ENCODE peak calls at places on chromosome 5, in six cellular contexts. One of them, this sample, is unnamed.

GRCh38 chr5:56760723-56761122 is 54.6 kb upstream of the MAP3K1 start:
- DNase-seq in brain microvascular endothelial cell: no peak
- DNase-seq in OCI-LY7: no peak
- DNase-seq in hepatocyte: no peak
- DNase-seq in A549: no peak
- DNase-seq in gastrocnemius medialis: no peak
- DNase-seq in this sample: no peak

GRCh38 chr5:180675036-180675635 is 25.7 kb upstream of the FLT4 start:
- DNase-seq in hepatocyte: no peak
- DNase-seq in brain microvascular endothelial cell: no peak
- DNase-seq in A549: no peak
- DNase-seq in gastrocnemius medialis: no peak
- DNase-seq in OCI-LY7: no peak
- DNase-seq in this sample: no peak

GRCh38 chr5:79140553-79140952 is 28.9 kb downstream of the BHMT start:
- DNase-seq in gastrocnemius medialis: no peak
- DNase-seq in OCI-LY7: no peak
- DNase-seq in brain microvascular endothelial cell: no peak
- DNase-seq in hepatocyte: no peak
- DNase-seq in A549: no peak
- DNase-seq in this sample: no peak

GRCh38 chr5:82327961-82328360 is 49.8 kb upstream of the RPS23 start:
- DNase-seq in gastrocnemius medialis: no peak
- DNase-seq in brain microvascular endothelial cell: no peak
- DNase-seq in OCI-LY7: no peak
- DNase-seq in A549: no peak
- DNase-seq in hepatocyte: no peak
- DNase-seq in this sample: no peak

GRCh38 chr5:167294861-167295685 is 996.4 kb upstream of the WWC1 start:
- DNase-seq in A549: peak
- DNase-seq in hepatocyte: peak
- DNase-seq in gastrocnemius medialis: no peak
- DNase-seq in brain microvascular endothelial cell: peak
- DNase-seq in OCI-LY7: no peak
- DNase-seq in this sample: no peak

GRCh38 chr5:142644640-142645361 is 41.1 kb downstream of the FGF1 start:
- DNase-seq in A549: peak
- DNase-seq in gastrocnemius medialis: no peak
- DNase-seq in brain microvascular endothelial cell: peak
- DNase-seq in OCI-LY7: no peak
- DNase-seq in hepatocyte: peak
- DNase-seq in this sample: no peak

GRCh38 chr5:132016721-132017250 is 5.3 kb upstream of the ACSL6 start:
- DNase-seq in gastrocnemius medialis: no peak
- DNase-seq in hepatocyte: no peak
- DNase-seq in brain microvascular endothelial cell: no peak
- DNase-seq in OCI-LY7: no peak
- DNase-seq in A549: no peak
- DNase-seq in this sample: no peak

GRCh38 chr5:93510626-93511420 is 70.2 kb downstream of the NR2F1-AS1 start:
- DNase-seq in A549: no peak
- DNase-seq in hepatocyte: no peak
- DNase-seq in brain microvascular endothelial cell: no peak
- DNase-seq in gastrocnemius medialis: no peak
- DNase-seq in OCI-LY7: no peak
- DNase-seq in this sample: no peak

GRCh38 chr5:151298063-151298462 is 5.5 kb downstream of the SLC36A3 start:
- DNase-seq in OCI-LY7: peak
- DNase-seq in brain microvascular endothelial cell: peak
- DNase-seq in A549: peak
- DNase-seq in hepatocyte: peak
- DNase-seq in gastrocnemius medialis: no peak
- DNase-seq in this sample: no peak

GRCh38 chr5:62778327-62779009 is 199.8 kb downstream of the LRRC70 start:
- DNase-seq in A549: no peak
- DNase-seq in hepatocyte: no peak
- DNase-seq in OCI-LY7: no peak
- DNase-seq in brain microvascular endothelial cell: no peak
- DNase-seq in gastrocnemius medialis: no peak
- DNase-seq in this sample: no peak

GRCh38 chr5:173888473-173889135 is 455 bp downstream of the CPEB4 start:
- DNase-seq in gastrocnemius medialis: no peak
- DNase-seq in A549: no peak
- DNase-seq in brain microvascular endothelial cell: no peak
- DNase-seq in OCI-LY7: no peak
- DNase-seq in hepatocyte: no peak
- DNase-seq in this sample: no peak

GRCh38 chr5:62143268-62144229 is 162.5 kb upstream of the KIF2A start:
- DNase-seq in gastrocnemius medialis: no peak
- DNase-seq in A549: peak
- DNase-seq in OCI-LY7: peak
- DNase-seq in brain microvascular endothelial cell: no peak
- DNase-seq in hepatocyte: peak
- DNase-seq in this sample: no peak

GRCh38 chr5:155620819-155621410 is 607.4 kb downstream of the KIF4B start:
- DNase-seq in gastrocnemius medialis: no peak
- DNase-seq in brain microvascular endothelial cell: no peak
- DNase-seq in A549: no peak
- DNase-seq in OCI-LY7: no peak
- DNase-seq in hepatocyte: no peak
- DNase-seq in this sample: no peak

GRCh38 chr5:51099173-51099853 is 283.9 kb upstream of the ISL1 start:
- DNase-seq in brain microvascular endothelial cell: no peak
- DNase-seq in gastrocnemius medialis: no peak
- DNase-seq in A549: no peak
- DNase-seq in OCI-LY7: no peak
- DNase-seq in hepatocyte: no peak
- DNase-seq in this sample: no peak

GRCh38 chr5:34849253-34849652 is 10.3 kb downstream of the TTC23L start:
- DNase-seq in hepatocyte: no peak
- DNase-seq in A549: no peak
- DNase-seq in OCI-LY7: no peak
- DNase-seq in gastrocnemius medialis: no peak
- DNase-seq in brain microvascular endothelial cell: no peak
- DNase-seq in this sample: no peak

GRCh38 chr5:116861662-116862061 is 287.0 kb upstream of the SEMA6A start:
- DNase-seq in gastrocnemius medialis: no peak
- DNase-seq in hepatocyte: no peak
- DNase-seq in A549: no peak
- DNase-seq in brain microvascular endothelial cell: no peak
- DNase-seq in OCI-LY7: no peak
- DNase-seq in this sample: no peak

GRCh38 chr5:53858700-53859456 is 298.4 kb downstream of the NDUFS4 start:
- DNase-seq in hepatocyte: no peak
- DNase-seq in A549: no peak
- DNase-seq in OCI-LY7: no peak
- DNase-seq in brain microvascular endothelial cell: no peak
- DNase-seq in gastrocnemius medialis: no peak
- DNase-seq in this sample: no peak

GRCh38 chr5:130963798-130964197 is 201.3 kb downstream of the HINT1 start:
- DNase-seq in brain microvascular endothelial cell: no peak
- DNase-seq in OCI-LY7: no peak
- DNase-seq in gastrocnemius medialis: no peak
- DNase-seq in hepatocyte: no peak
- DNase-seq in A549: no peak
- DNase-seq in this sample: no peak

GRCh38 chr5:43231977-43232376 is 40.0 kb downstream of the NIM1K start:
- DNase-seq in A549: peak
- DNase-seq in brain microvascular endothelial cell: peak
- DNase-seq in gastrocnemius medialis: no peak
- DNase-seq in hepatocyte: no peak
- DNase-seq in OCI-LY7: peak
- DNase-seq in this sample: no peak

GRCh38 chr5:43232943-43233833 is 41.2 kb downstream of the NIM1K start:
- DNase-seq in hepatocyte: no peak
- DNase-seq in A549: no peak
- DNase-seq in brain microvascular endothelial cell: no peak
- DNase-seq in gastrocnemius medialis: no peak
- DNase-seq in OCI-LY7: no peak
- DNase-seq in this sample: no peak

GRCh38 chr5:149731617-149732400 is 1.7 kb downstream of the PPARGC1B start:
- DNase-seq in hepatocyte: peak
- DNase-seq in brain microvascular endothelial cell: peak
- DNase-seq in A549: peak
- DNase-seq in OCI-LY7: peak
- DNase-seq in gastrocnemius medialis: peak
- DNase-seq in this sample: peak

GRCh38 chr5:138544171-138545134 is 1.4 kb upstream of the ETF1 start:
- DNase-seq in A549: no peak
- DNase-seq in gastrocnemius medialis: peak
- DNase-seq in OCI-LY7: no peak
- DNase-seq in hepatocyte: peak
- DNase-seq in brain microvascular endothelial cell: peak
- DNase-seq in this sample: no peak

GRCh38 chr5:132422720-132423442 is 53.4 kb downstream of the SLC22A5 start:
- DNase-seq in gastrocnemius medialis: peak
- DNase-seq in hepatocyte: peak
- DNase-seq in OCI-LY7: peak
- DNase-seq in brain microvascular endothelial cell: peak
- DNase-seq in A549: peak
- DNase-seq in this sample: no peak

GRCh38 chr5:141672856-141673813 is 8.9 kb downstream of the ARAP3 start:
- DNase-seq in brain microvascular endothelial cell: no peak
- DNase-seq in A549: no peak
- DNase-seq in OCI-LY7: no peak
- DNase-seq in hepatocyte: no peak
- DNase-seq in gastrocnemius medialis: no peak
- DNase-seq in this sample: no peak

GRCh38 chr5:139458580-139459407 is 3.7 kb downstream of the ECSCR start:
- DNase-seq in OCI-LY7: peak
- DNase-seq in hepatocyte: no peak
- DNase-seq in brain microvascular endothelial cell: peak
- DNase-seq in gastrocnemius medialis: no peak
- DNase-seq in A549: no peak
- DNase-seq in this sample: peak

GRCh38 chr5:65927497-65928340 is 1.3 kb downstream of the ERBIN start:
- DNase-seq in A549: peak
- DNase-seq in hepatocyte: peak
- DNase-seq in OCI-LY7: peak
- DNase-seq in brain microvascular endothelial cell: peak
- DNase-seq in gastrocnemius medialis: peak
- DNase-seq in this sample: peak

GRCh38 chr5:68257207-68257606 is 41.7 kb downstream of the PIK3R1 start:
- DNase-seq in brain microvascular endothelial cell: no peak
- DNase-seq in hepatocyte: no peak
- DNase-seq in A549: no peak
- DNase-seq in OCI-LY7: no peak
- DNase-seq in gastrocnemius medialis: no peak
- DNase-seq in this sample: no peak
- H3K4me3 ChIP-seq in brain microvascular endothelial cell: no peak
- H3K4me3 ChIP-seq in hepatocyte: no peak
- H3K4me3 ChIP-seq in A549: no peak
- H3K4me3 ChIP-seq in OCI-LY7: no peak
- H3K4me3 ChIP-seq in gastrocnemius medialis: no peak
- H3K4me3 ChIP-seq in this sample: peak

DNA sequence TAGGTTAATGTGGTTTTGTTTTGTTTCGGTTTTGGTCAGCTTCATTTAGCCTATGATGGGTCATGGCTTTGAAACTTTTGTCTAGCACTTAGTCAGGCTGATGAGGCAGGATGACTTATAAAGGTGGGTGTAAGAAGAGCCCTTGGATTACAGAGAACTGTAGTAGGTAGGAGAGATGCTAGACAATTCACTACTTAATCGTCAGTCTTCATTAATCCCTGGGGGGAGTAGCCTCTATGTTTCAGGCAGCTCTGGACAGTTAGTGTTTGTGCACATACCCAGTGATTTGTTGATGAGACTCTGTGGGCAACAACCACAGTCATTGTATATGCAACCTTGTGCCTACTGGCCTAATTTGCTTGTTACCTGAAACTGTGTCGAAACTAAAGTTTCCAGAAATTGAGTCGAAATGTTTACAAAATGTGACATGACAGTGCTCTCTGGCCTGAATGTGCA is 113.3 kb downstream of the MTREX start:
- DNase-seq in A549: no peak
- DNase-seq in gastrocnemius medialis: no peak
- DNase-seq in brain microvascular endothelial cell: no peak
- DNase-seq in hepatocyte: no peak
- DNase-seq in OCI-LY7: no peak
- DNase-seq in this sample: no peak
- H3K27ac ChIP-seq in A549: no peak
- H3K27ac ChIP-seq in gastrocnemius medialis: peak
- H3K27ac ChIP-seq in brain microvascular endothelial cell: no peak
- H3K27ac ChIP-seq in hepatocyte: peak
- H3K27ac ChIP-seq in OCI-LY7: no peak
- H3K27ac ChIP-seq in this sample: no peak

GRCh38 chr5:1446602-1447343 is 1.5 kb upstream of the SLC6A3 start:
- DNase-seq in brain microvascular endothelial cell: no peak
- DNase-seq in OCI-LY7: no peak
- DNase-seq in hepatocyte: no peak
- DNase-seq in gastrocnemius medialis: no peak
- DNase-seq in A549: no peak
- DNase-seq in this sample: no peak

GRCh38 chr5:1443991-1444360 is 1.3 kb downstream of the SLC6A3 start:
- DNase-seq in OCI-LY7: no peak
- DNase-seq in gastrocnemius medialis: no peak
- DNase-seq in hepatocyte: no peak
- DNase-seq in A549: no peak
- DNase-seq in brain microvascular endothelial cell: no peak
- DNase-seq in this sample: no peak

GRCh38 chr5:1445895-1446601 is 808 bp upstream of the SLC6A3 start:
- DNase-seq in gastrocnemius medialis: no peak
- DNase-seq in A549: no peak
- DNase-seq in OCI-LY7: no peak
- DNase-seq in hepatocyte: no peak
- DNase-seq in brain microvascular endothelial cell: no peak
- DNase-seq in this sample: no peak

GRCh38 chr5:1444361-1445189 is 665 bp downstream of the SLC6A3 start:
- DNase-seq in gastrocnemius medialis: no peak
- DNase-seq in hepatocyte: no peak
- DNase-seq in brain microvascular endothelial cell: no peak
- DNase-seq in OCI-LY7: no peak
- DNase-seq in A549: no peak
- DNase-seq in this sample: no peak

DNA sequence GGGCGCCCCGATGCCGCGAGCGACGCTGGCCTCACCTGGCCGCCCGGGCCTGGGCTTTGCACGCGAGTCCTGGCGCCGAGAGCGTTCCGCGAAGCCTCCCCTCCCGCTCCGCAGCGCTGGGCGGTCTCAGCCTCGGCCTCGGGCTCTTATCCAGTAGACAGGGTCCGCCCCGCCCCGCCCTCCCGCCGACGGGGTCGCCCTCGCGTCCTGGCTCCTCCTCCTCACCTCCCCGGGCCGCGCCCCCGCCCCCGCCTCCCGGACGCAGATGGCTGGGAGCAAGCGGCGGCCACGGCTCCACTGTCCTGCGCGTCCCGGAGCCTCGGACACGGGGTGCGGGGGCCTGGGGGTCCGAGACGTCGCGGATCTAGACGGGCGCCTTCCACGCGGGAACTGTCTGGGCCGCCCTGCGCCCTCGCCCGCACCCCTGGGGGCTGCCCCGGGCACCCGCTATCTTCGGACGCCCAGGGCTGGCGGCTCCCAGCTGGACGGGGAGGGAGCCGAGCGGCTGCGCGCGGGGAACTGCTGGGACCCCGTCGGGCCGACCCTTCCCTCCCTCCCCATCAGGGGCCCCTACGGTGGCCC is at the start of gene SLC6A3:
- DNase-seq in brain microvascular endothelial cell: no peak
- DNase-seq in OCI-LY7: no peak
- DNase-seq in A549: no peak
- DNase-seq in hepatocyte: peak
- DNase-seq in gastrocnemius medialis: no peak
- DNase-seq in this sample: no peak
- H3K4me3 ChIP-seq in brain microvascular endothelial cell: no peak
- H3K4me3 ChIP-seq in OCI-LY7: no peak
- H3K4me3 ChIP-seq in A549: peak
- H3K4me3 ChIP-seq in hepatocyte: no peak
- H3K4me3 ChIP-seq in gastrocnemius medialis: no peak
- H3K4me3 ChIP-seq in this sample: no peak

GRCh38 chr5:124461110-124461509 is 285.3 kb downstream of the ZNF608 start:
- DNase-seq in OCI-LY7: no peak
- DNase-seq in A549: no peak
- DNase-seq in gastrocnemius medialis: no peak
- DNase-seq in hepatocyte: no peak
- DNase-seq in brain microvascular endothelial cell: no peak
- DNase-seq in this sample: no peak
- H3K27ac ChIP-seq in OCI-LY7: no peak
- H3K27ac ChIP-seq in A549: no peak
- H3K27ac ChIP-seq in gastrocnemius medialis: no peak
- H3K27ac ChIP-seq in hepatocyte: no peak
- H3K27ac ChIP-seq in brain microvascular endothelial cell: no peak
- H3K27ac ChIP-seq in this sample: no peak

This sample was measured in CD4-positive, CD25-positive, alpha-beta regulatory T cell.